ENCODE peak calls at places on chromosomes 2 and 18, in four cellular contexts. P is OCI-LY7; U is CD8-positive, alpha-beta T cell; K is tibial artery. J is an unnamed sample.
A peak's percentile ranks its signal among the peaks of the same experiment; 100 is the strongest.

GRCh38 chr2:176491172-176491904 is 222.1 kb downstream of the MTX2 start:
- DNase-seq in P (peak; percentile 5), U (no peak), K (peak; percentile 71), J (no peak)

GRCh38 chr2:136126021-136126420 is 8.1 kb upstream of the CXCR4 start:
- DNase-seq in P (no peak), U (no peak), K (no peak), J (peak; percentile 27)

GRCh38 chr2:233468746-233469110 is 97.9 kb downstream of the USP40 start:
- DNase-seq in P (no peak), U (no peak), K (peak; percentile 48), J (no peak)

GRCh38 chr2:222434204-222434603 is 9.9 kb downstream of the SGPP2 start:
- DNase-seq in P (no peak), U (no peak), K (no peak), J (no peak)

GRCh38 chr2:237132799-237133198 is 47.1 kb downstream of the COPS8 start:
- DNase-seq in P (peak; percentile 42), U (no peak), K (no peak), J (peak; percentile 79)

GRCh38 chr2:38463752-38464151 is 86.7 kb upstream of the ATL2 start:
- DNase-seq in P (no peak), U (no peak), K (no peak), J (no peak)

GRCh38 chr2:131042161-131042775 is 51.0 kb downstream of the FAM168B start:
- DNase-seq in P (no peak), U (no peak), K (no peak), J (peak; percentile 62)

GRCh38 chr2:68943581-68944568 is 8.8 kb downstream of the GKN2 start:
- DNase-seq in P (peak; percentile 69), U (peak; percentile 18), K (peak; percentile 75), J (peak; percentile 66)

GRCh38 chr2:47950340-47951280 is 44.3 kb upstream of the FBXO11 start:
- DNase-seq in P (no peak), U (no peak), K (no peak), J (no peak)

GRCh38 chr2:157692768-157693167 is 64.1 kb upstream of the ACVR1C start:
- DNase-seq in P (no peak), U (no peak), K (no peak), J (no peak)

GRCh38 chr2:113686537-113686936 is 59.5 kb downstream of the RABL2A start:
- DNase-seq in P (no peak), U (no peak), K (no peak), J (no peak)

GRCh38 chr2:34787341-34787740 is 1188.2 kb upstream of the FAM98A start:
- DNase-seq in P (no peak), U (no peak), K (no peak), J (no peak)

GRCh38 chr18:60445341-60445740 is 72.8 kb upstream of the MC4R start:
- DNase-seq in P (no peak), U (no peak), K (no peak), J (no peak)

GRCh38 chr2:150222317-150222716 is 265.1 kb downstream of the RND3 start:
- DNase-seq in P (no peak), U (no peak), K (no peak), J (no peak)

GRCh38 chr2:26768759-26769500 is 4.8 kb downstream of the SLC35F6 start:
- DNase-seq in P (no peak), U (no peak), K (peak; percentile 92), J (no peak)

GRCh38 chr18:76348267-76349066 is 146.6 kb downstream of the ZNF516 start:
- DNase-seq in P (no peak), U (no peak), K (no peak), J (no peak)
- H3K4me3 ChIP-seq in P (no peak overlapping the region), U (no peak overlapping the region), K (no peak overlapping the region), J (no peak overlapping the region)

GRCh38 chr2:241842620-241843211 is 16.0 kb downstream of the PDCD1 start:
- DNase-seq in P (no peak), U (peak; percentile 24), K (peak; percentile 81), J (peak; percentile 76)
- H3K4me3 ChIP-seq in P (no peak overlapping the region), U (peak overlapping the region; percentile 39), K (no peak overlapping the region), J (no peak overlapping the region)

GRCh38 chr2:11109002-11109401 is 46.3 kb upstream of the SLC66A3 start:
- DNase-seq in P (no peak), U (no peak), K (no peak), J (no peak)

GRCh38 chr2:11112870-11113428 is 42.3 kb upstream of the SLC66A3 start:
- DNase-seq in P (no peak), U (no peak), K (no peak), J (no peak)

GRCh38 chr2:11117776-11118175 is 37.5 kb upstream of the SLC66A3 start:
- DNase-seq in P (no peak), U (no peak), K (no peak), J (peak; percentile 3)

GRCh38 chr2:11111811-11112425 is 43.3 kb upstream of the SLC66A3 start:
- DNase-seq in P (no peak), U (no peak), K (peak; percentile 40), J (no peak)
- H3K4me3 ChIP-seq in P (no peak overlapping the region), U (no peak overlapping the region), K (no peak overlapping the region), J (no peak overlapping the region)

GRCh38 chr2:67260348-67261277 is 136.5 kb upstream of the ETAA1 start:
- DNase-seq in P (no peak), U (no peak), K (peak; percentile 91), J (no peak)
- H3K4me3 ChIP-seq in P (no peak overlapping the region), U (no peak overlapping the region), K (peak overlapping the region; percentile 26), J (no peak overlapping the region)

DNA sequence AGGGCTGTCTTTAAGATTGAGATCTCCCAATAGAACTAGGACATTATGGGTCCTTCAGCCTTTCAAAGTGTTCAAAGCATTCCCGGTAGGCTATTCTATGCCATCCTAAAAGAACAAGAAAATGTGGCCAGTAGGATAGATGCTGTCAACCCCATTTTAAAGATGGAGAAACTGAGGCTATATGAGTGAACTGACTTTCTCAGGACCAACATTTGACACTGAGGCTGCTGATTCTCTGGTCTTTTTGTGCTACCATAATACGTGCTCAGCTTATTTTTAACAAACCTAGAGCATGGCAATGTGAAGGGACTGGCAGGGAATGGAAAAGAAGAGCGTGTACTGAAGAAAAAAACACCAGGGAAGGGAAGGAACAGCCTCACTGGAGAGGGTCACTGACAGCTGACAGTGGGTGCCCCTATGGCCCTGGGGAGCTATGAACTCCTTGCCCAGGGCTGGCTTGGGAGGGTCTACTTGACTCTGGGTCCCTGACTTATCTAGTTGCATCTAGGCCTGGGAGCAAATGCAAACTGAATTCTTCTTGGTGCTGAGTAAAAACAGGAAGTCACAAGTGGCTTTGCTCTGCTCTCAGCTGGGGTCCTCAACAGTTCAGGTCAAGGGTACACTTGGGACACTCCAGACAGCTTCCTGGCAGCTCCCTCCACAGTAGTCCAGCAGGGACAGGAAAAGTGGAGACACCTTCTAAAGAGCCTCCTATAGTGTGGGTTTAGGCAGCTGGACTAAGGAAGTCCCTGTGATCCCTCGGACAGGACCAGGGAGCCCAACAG is 2.3 kb downstream of the CYRIA start:
- DNase-seq in P (peak; percentile 61), U (no peak), K (no peak), J (no peak)
- H3K4me3 ChIP-seq in P (peak overlapping the region; percentile 78), U (no peak overlapping the region), K (no peak overlapping the region), J (no peak overlapping the region)

J was measured in H7.